ENCODE peak calls at places on chromosomes 7 and 10, in five cellular contexts. M is HepG2, E is A549, T is GM12878, Q is K562. C is an unnamed sample.

GRCh38 chr7:149569025-149569725 is 71.6 kb upstream of the ZNF746 start:
- DNase-seq in Q (no peak), M (no peak), E (no peak), T (no peak), C (peak; percentile 7)

GRCh38 chr10:3935933-3936359 is 150.9 kb upstream of the KLF6 start:
- DNase-seq in Q (no peak), M (no peak), E (no peak), T (no peak), C (no peak)

GRCh38 chr10:90779573-90779972 is 78.3 kb downstream of the HTR7 start:
- DNase-seq in E (peak; percentile 34), M (peak; percentile 13), T (no peak), Q (peak; percentile 9), C (peak; percentile 63)

GRCh38 chr7:94060772-94061171 is 56.6 kb upstream of the BET1 start:
- DNase-seq in Q (no peak), M (no peak), T (no peak), E (no peak), C (no peak)

GRCh38 chr10:61272781-61273180 is 180.4 kb downstream of the TMEM26 start:
- DNase-seq in T (no peak), Q (no peak), E (no peak), M (no peak), C (no peak)

GRCh38 chr7:92729172-92729571 is 107.2 kb downstream of the CDK6 start:
- DNase-seq in M (no peak), E (no peak), T (no peak), Q (no peak), C (no peak)

GRCh38 chr7:41696323-41696916 is 6.5 kb downstream of the INHBA start:
- DNase-seq in M (peak; percentile 45), E (peak; percentile 61), T (no peak), Q (peak; percentile 43), C (peak; percentile 96)

GRCh38 chr10:110013615-110014293 is 6.0 kb downstream of the ADD3 start:
- DNase-seq in T (no peak), E (no peak), M (peak; percentile 35), Q (no peak), C (peak; percentile 55)

GRCh38 chr10:28135258-28135657 is 136.4 kb upstream of the ODAD2 start:
- DNase-seq in Q (no peak), E (no peak), T (no peak), M (no peak), C (no peak)

GRCh38 chr10:28139138-28139537 is 140.3 kb upstream of the ODAD2 start:
- DNase-seq in Q (no peak), E (no peak), T (no peak), M (no peak), C (no peak)

GRCh38 chr10:28137907-28138880 is 139.3 kb upstream of the ODAD2 start:
- DNase-seq in Q (no peak), T (no peak), E (no peak), M (no peak), C (no peak)
- H3K4me2 ChIP-seq in Q (no peak overlapping the region), T (no peak overlapping the region), E (no peak overlapping the region), M (no peak overlapping the region), C (no peak overlapping the region)

DNA sequence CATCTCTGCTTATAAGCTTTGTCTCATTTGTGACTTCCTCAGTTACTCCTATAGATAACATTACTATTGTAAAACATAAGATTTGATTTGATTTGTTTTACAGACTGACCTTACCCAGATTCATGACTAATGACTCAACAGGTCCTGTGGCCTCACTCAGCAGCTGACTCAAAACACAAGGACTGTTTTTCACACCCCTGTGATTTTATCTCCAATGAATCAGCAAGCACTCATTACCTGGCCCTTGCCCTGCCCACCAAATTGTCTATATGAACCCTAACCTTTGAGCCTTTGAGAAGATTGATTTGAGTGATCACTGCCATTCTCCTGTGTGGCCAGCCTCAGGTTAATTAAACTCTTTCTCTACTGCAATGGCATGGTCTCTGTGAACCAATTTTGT is 1064.6 kb upstream of the LRRTM3 start:
- DNase-seq in M (no peak), T (peak; percentile 39), E (peak; percentile 6), Q (no peak), C (no peak)
- TF ChIP-seq REST in M (no peak), T (no peak), E (no peak), Q (no peak), C (no peak)

DNA sequence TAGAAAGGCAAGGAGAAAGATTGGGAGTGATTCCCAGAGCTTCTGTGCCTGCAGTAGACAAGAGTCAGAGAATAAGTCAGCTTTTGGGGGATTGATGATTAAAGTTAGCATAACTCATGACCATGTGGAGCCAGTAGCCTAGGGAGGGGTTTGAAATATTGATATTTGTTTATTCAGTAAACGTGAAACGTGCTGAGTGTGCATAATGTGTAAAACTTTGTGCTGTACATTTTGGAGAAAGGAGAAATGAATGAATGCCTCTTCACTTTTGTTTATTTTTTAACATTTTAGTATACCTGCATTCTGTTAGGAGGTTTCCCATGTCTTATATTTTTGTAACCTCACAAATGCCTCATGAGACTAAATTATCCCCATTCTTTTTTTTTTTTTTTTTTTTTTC is 272.3 kb downstream of the SORCS3 start:
- DNase-seq in M (no peak), E (no peak), Q (no peak), T (no peak), C (no peak)
- TF ChIP-seq JUNB in M (no peak), E (no peak), Q (no peak), T (no peak), C (no peak)

DNA sequence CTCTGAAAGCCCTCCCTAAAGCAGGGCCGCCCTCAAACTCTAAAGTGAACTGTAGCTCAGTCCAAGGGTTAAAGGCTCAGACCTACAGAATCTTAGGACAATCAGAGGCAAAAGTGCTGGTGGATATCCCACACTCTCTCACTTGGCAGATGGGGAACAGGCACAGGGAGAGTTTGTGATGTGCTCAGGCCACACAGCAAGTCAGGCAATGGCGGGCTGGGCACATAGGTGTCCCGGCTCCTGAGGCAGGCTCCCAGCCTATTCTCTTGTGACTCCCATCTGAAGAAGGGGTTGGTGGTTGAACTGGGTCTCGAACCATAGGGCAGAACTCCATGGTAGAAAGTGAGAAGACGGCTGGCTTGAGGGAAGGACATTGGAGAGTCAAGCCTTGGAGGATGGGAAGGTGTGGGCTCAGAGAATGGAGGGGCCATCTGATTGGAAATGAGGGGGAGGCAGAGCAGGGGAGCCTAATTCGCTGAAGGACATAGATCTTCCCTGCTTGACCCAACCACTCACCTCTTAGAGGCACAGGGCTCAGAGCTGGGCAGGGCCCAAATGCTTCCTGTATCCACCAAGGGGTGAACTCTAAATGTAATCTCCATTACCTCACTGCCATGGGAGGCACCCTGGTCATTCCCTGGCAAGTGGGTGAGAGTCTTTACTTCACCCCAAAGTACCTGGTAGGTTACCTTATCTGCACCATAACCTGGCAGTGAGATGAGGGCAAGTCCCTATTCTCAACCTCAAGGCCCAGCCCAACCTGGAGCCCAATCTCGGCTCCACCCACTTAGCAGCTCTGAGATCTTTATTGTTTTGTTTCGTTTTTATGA is 4.9 kb upstream of the ZMIZ1 start:
- DNase-seq in Q (no peak), T (no peak), E (no peak), M (no peak), C (no peak)
- H3K4me2 ChIP-seq in Q (no peak overlapping the region), T (no peak overlapping the region), E (no peak overlapping the region), M (no peak overlapping the region), C (no peak overlapping the region)

GRCh38 chr10:6738464-6738824 is 158.4 kb upstream of the PRKCQ start:
- DNase-seq in M (no peak), T (no peak), E (no peak), Q (no peak), C (peak; percentile 32)

GRCh38 chr10:6737758-6738463 is 157.8 kb upstream of the PRKCQ start:
- DNase-seq in E (peak; percentile 60), Q (no peak), M (no peak), T (no peak), C (no peak)

GRCh38 chr10:6739530-6740174 is 159.6 kb upstream of the PRKCQ start:
- DNase-seq in Q (no peak), M (peak; percentile 5), E (no peak), T (no peak), C (no peak)

GRCh38 chr10:6743291-6743849 is 163.3 kb upstream of the PRKCQ start:
- DNase-seq in E (peak; percentile 50), M (no peak), T (no peak), Q (no peak), C (no peak)

GRCh38 chr10:6741561-6741960 is 161.5 kb upstream of the PRKCQ start:
- DNase-seq in T (no peak), E (no peak), M (no peak), Q (no peak), C (no peak)
- TF ChIP-seq REST in T (no peak), E (no peak), M (no peak), Q (no peak), C (no peak)

GRCh38 chr7:87600130-87601124 is at the start of gene ABCB1:
- DNase-seq in T (no peak), M (peak; percentile 63), Q (no peak), E (peak; percentile 9), C (peak; percentile 86)
- TF ChIP-seq JUNB in T (no peak), M (no peak), Q (no peak), E (no peak), C (no peak)

GRCh38 chr7:106045139-106045538 is 67.0 kb downstream of the SYPL1 start:
- DNase-seq in Q (no peak), T (no peak), E (peak; percentile 9), M (no peak), C (no peak)

GRCh38 chr7:106038916-106039315 is 73.2 kb downstream of the SYPL1 start:
- DNase-seq in E (no peak), T (no peak), M (no peak), Q (no peak), C (no peak)

GRCh38 chr7:106041140-106041717 is 70.9 kb downstream of the SYPL1 start:
- DNase-seq in Q (peak; percentile 95), M (peak; percentile 50), E (peak; percentile 64), T (no peak), C (peak; percentile 88)

GRCh38 chr7:106039486-106040060 is 72.5 kb downstream of the SYPL1 start:
- DNase-seq in M (no peak), T (no peak), Q (no peak), E (no peak), C (peak; percentile 74)

DNA sequence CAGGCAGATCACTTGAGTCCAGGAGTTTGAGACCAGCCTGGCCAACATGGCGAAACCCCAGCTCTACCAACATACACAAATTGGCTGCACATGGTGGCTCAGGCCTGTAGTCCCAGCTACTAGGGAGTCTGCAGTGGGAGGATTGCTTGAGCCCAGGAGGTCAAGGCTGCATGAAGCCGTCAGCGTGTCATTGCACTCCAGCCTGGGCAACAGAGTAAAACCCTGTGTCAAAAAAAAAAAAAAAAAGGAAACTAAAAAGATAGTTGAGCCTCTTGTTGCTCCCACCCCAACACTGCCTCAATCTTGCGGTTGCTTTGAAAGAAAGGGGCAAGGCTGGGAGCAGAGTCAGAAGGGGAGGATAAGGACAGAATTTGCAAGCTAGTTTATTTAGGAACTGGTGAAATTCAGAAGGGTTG is 69.9 kb downstream of the SYPL1 start:
- DNase-seq in E (no peak), T (no peak), Q (no peak), M (no peak), C (no peak)
- H3K4me2 ChIP-seq in E (peak overlapping the region; percentile 68), T (no peak overlapping the region), Q (no peak overlapping the region), M (peak overlapping the region; percentile 89), C (peak overlapping the region; percentile 63)

GRCh38 chr7:83032195-83032594 is 130.5 kb downstream of the PCLO start:
- DNase-seq in Q (no peak), T (no peak), E (no peak), M (no peak), C (no peak)
- TF ChIP-seq REST in Q (no peak), T (no peak), E (no peak), M (no peak), C (no peak)

C was measured in GM23338.